ENCODE peak calls at places on chromosomes 11 and 22, in four cellular contexts. F is Panc1, O is GM23338, A is prostate gland. Z is an unnamed sample.
A peak's percentile ranks its signal among the peaks of the same experiment; 100 is the strongest.

GRCh38 chr22:48090332-48090672 is 1327.9 kb downstream of the TBC1D22A start:
- DNase-seq in F (no peak), O (no peak), A (no peak), Z (no peak)

GRCh38 chr22:17884951-17885350 is 110.7 kb upstream of the BID start:
- DNase-seq in F (no peak), O (no peak), A (no peak), Z (no peak)

GRCh38 chr11:77039491-77040400 is 5.5 kb downstream of the B3GNT6 start:
- DNase-seq in F (no peak), O (peak; percentile 84), A (no peak), Z (peak; percentile 65)

GRCh38 chr11:66595245-66595904 is 2.4 kb downstream of the CCS start:
- DNase-seq in F (no peak), O (no peak), A (no peak), Z (no peak)

GRCh38 chr22:30474683-30475424 is 3.0 kb upstream of the SEC14L3 start:
- DNase-seq in F (no peak), O (peak; percentile 74), A (no peak), Z (no peak)

GRCh38 chr22:30400159-30400558 is 3.3 kb downstream of the SEC14L2 start:
- DNase-seq in F (no peak), O (no peak), A (peak; percentile 36), Z (no peak)

GRCh38 chr22:41862530-41863266 is 29.8 kb downstream of the SREBF2 start:
- DNase-seq in F (no peak), O (no peak), A (no peak), Z (no peak)

GRCh38 chr22:36433318-36434231 is 45.8 kb upstream of the MYH9 start:
- DNase-seq in F (no peak), O (peak; percentile 55), A (peak; percentile 22), Z (no peak)

GRCh38 chr11:504053-504993 is 2.7 kb downstream of the RNH1 start:
- DNase-seq in F (no peak), O (peak; percentile 57), A (peak; percentile 55), Z (no peak)

GRCh38 chr11:85947431-85948272 is 92.5 kb downstream of the CCDC83 start:
- DNase-seq in F (peak; percentile 28), O (no peak), A (no peak), Z (no peak)

GRCh38 chr22:22038178-22038880 is 55.7 kb upstream of the TOP3B start:
- DNase-seq in F (no peak), O (no peak), A (no peak), Z (no peak)

GRCh38 chr22:28034760-28035401 is 115.8 kb upstream of the PITPNB start:
- DNase-seq in F (no peak), O (no peak), A (peak; percentile 79), Z (peak; percentile 95)

GRCh38 chr11:93736129-93736528 is 5.2 kb downstream of the TAF1D start:
- DNase-seq in F (no peak), O (no peak), A (no peak), Z (no peak)

GRCh38 chr11:8261316-8261715 is 2.4 kb downstream of the LMO1 start:
- DNase-seq in F (no peak), O (no peak), A (no peak), Z (no peak)

GRCh38 chr11:123430736-123431356 is 777 bp downstream of the GRAMD1B start:
- DNase-seq in F (no peak), O (peak; percentile 81), A (peak; percentile 19), Z (no peak)

GRCh38 chr22:39724390-39724789 is 153.8 kb downstream of the CACNA1I start:
- DNase-seq in F (no peak), O (peak; percentile 41), A (no peak), Z (no peak)

GRCh38 chr11:78359921-78360320 is 57.7 kb downstream of the GAB2 start:
- DNase-seq in F (no peak), O (no peak), A (no peak), Z (no peak)

GRCh38 chr22:44180706-44181032 is at the start of gene PARVG:
- DNase-seq in F (no peak), O (peak; percentile 70), A (no peak), Z (no peak)

GRCh38 chr22:23744001-23744400 is 6.9 kb downstream of the ZNF70 start:
- DNase-seq in F (no peak), O (no peak), A (no peak), Z (no peak)

GRCh38 chr11:121452609-121453150 is at the start of gene SORL1-AS1:
- DNase-seq in F (no peak), O (peak; percentile 54), A (no peak), Z (no peak)

GRCh38 chr11:19633276-19633675 is 79.4 kb upstream of the NAV2 start:
- DNase-seq in F (no peak), O (peak; percentile 8), A (peak; percentile 71), Z (peak; percentile 89)

GRCh38 chr11:115896084-115896483 is 391.9 kb upstream of the CADM1 start:
- DNase-seq in F (no peak), O (no peak), A (no peak), Z (no peak)

GRCh38 chr11:129375731-129376657 is at the start of gene BARX2:
- DNase-seq in F (peak; percentile 35), O (peak; percentile 86), A (peak; percentile 76), Z (no peak)

GRCh38 chr11:32137869-32138268 is 47.0 kb downstream of the RCN1 start:
- DNase-seq in F (no peak), O (no peak), A (no peak), Z (no peak)

GRCh38 chr11:35781342-35782171 is 119.0 kb downstream of the TRIM44 start:
- DNase-seq in F (no peak), O (no peak), A (no peak), Z (no peak)

GRCh38 chr22:18988958-18989357 is 52.9 kb upstream of the PRODH start:
- DNase-seq in F (no peak), O (no peak), A (no peak), Z (no peak)

GRCh38 chr22:18990355-18991137 is 54.5 kb upstream of the PRODH start:
- DNase-seq in F (no peak), O (no peak), A (no peak), Z (no peak)

GRCh38 chr22:18984564-18984963 is 48.5 kb upstream of the PRODH start:
- DNase-seq in F (no peak), O (no peak), A (no peak), Z (no peak)

GRCh38 chr22:18985761-18986160 is 49.7 kb upstream of the PRODH start:
- DNase-seq in F (no peak), O (no peak), A (no peak), Z (no peak)

GRCh38 chr22:18987765-18988164 is 51.7 kb upstream of the PRODH start:
- DNase-seq in F (no peak), O (peak; percentile 87), A (no peak), Z (no peak)
- TF ChIP-seq CTCF in F (no peak), O (peak; percentile 72), A (no peak), Z (no peak)

GRCh38 chr11:68270334-68271022 is 1.3 kb downstream of the C11orf24 start:
- DNase-seq in F (no peak), O (no peak), A (no peak), Z (peak; percentile 22)
- TF ChIP-seq POLR2AphosphoS5 in F (no peak), O (no peak), A (no peak), Z (no peak)

GRCh38 chr22:20186183-20186870 is 35.5 kb upstream of the CCDC188 start:
- DNase-seq in F (no peak), O (peak; percentile 86), A (no peak), Z (no peak)
- TF ChIP-seq CTCF in F (no peak), O (peak; percentile 79), A (no peak), Z (no peak)

GRCh38 chr22:38489142-38489541 is 17.0 kb downstream of the DDX17 start:
- DNase-seq in F (no peak), O (no peak), A (no peak), Z (no peak)

GRCh38 chr22:38490475-38490874 is 15.6 kb downstream of the DDX17 start:
- DNase-seq in F (no peak), O (no peak), A (no peak), Z (no peak)

GRCh38 chr22:38489561-38490133 is 16.5 kb downstream of the DDX17 start:
- DNase-seq in F (no peak), O (no peak), A (no peak), Z (no peak)

GRCh38 chr22:38485783-38486182 is 17.9 kb downstream of the KDELR3 start:
- DNase-seq in F (no peak), O (no peak), A (peak; percentile 36), Z (no peak)

GRCh38 chr22:38487946-38488345 is 18.2 kb downstream of the DDX17 start:
- DNase-seq in F (no peak), O (no peak), A (no peak), Z (no peak)
- TF ChIP-seq POLR2AphosphoS5 in F (no peak), O (peak; percentile 22), A (no peak), Z (no peak)

DNA sequence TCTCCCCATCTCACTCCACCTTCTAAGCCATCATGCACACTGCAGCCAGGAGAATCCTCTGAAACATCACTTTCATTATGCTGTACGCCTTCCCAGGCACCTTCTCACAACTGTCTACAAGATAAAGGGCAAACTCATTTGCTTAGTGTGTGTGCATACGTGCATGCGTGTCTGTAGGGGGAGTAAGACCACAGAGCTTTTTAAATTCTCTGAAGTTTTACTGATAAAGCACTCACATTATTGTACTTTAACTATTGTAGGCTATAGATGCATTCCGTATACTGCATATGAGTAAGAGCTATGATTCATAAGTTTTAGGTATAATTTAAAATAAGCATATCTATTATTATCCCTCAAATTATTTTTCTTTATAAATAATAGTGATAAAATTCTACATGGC is 15.3 kb upstream of the ANKK1 start:
- DNase-seq in F (no peak), O (no peak), A (no peak), Z (no peak)
- TF ChIP-seq CTCF in F (no peak), O (peak; percentile 15), A (no peak), Z (no peak)